ENCODE peak calls at places on chromosome 11, in eight cellular contexts. P is thyroid gland, M is colonic mucosa, X is Panc1, B is AG04450, Y is neural progenitor cell, Q is DND-41, C is cardiac muscle cell. K is an unnamed sample.

GRCh38 chr11:40514124-40514523 is 945.3 kb downstream of the LRRC4C start:
- DNase-seq in C (no peak), Q (no peak), M (no peak), B (no peak), P (no peak), X (no peak), Y (no peak), K (no peak)

GRCh38 chr11:132586801-132587200 is 945.5 kb downstream of the OPCML start:
- DNase-seq in Y (no peak), B (peak; percentile 13), X (no peak), P (peak; percentile 7), Q (no peak), C (no peak), M (no peak), K (peak; percentile 44)

GRCh38 chr11:33912405-33913361 is 20.8 kb upstream of the LMO2 start:
- DNase-seq in Y (peak; percentile 63), P (no peak), Q (no peak), B (peak; percentile 59), C (no peak), M (no peak), X (no peak), K (peak; percentile 61)

GRCh38 chr11:11620966-11621880 is 582 bp downstream of the GALNT18 start:
- DNase-seq in B (no peak), Q (no peak), P (peak; percentile 57), M (peak; percentile 27), C (peak; percentile 32), Y (peak; percentile 62), X (no peak), K (no peak)

GRCh38 chr11:101048479-101048878 is 81.1 kb downstream of the PGR start:
- DNase-seq in B (no peak), X (no peak), M (no peak), P (no peak), Q (no peak), Y (no peak), C (no peak), K (no peak)

GRCh38 chr11:130904380-130904779 is 11.9 kb downstream of the SNX19 start:
- DNase-seq in X (no peak), C (no peak), Y (peak; percentile 16), B (no peak), P (no peak), M (no peak), Q (no peak), K (no peak)

GRCh38 chr11:83219095-83219494 is 25.6 kb downstream of the ANKRD42 start:
- DNase-seq in M (no peak), B (no peak), Y (peak; percentile 38), Q (no peak), X (no peak), C (peak; percentile 29), P (no peak), K (no peak)

GRCh38 chr11:113555071-113555739 is 80.0 kb upstream of the DRD2 start:
- DNase-seq in C (no peak), P (no peak), M (no peak), B (no peak), X (no peak), Q (no peak), Y (no peak), K (no peak)

GRCh38 chr11:17600316-17601205 is 53.5 kb downstream of the OTOG start:
- DNase-seq in C (no peak), P (no peak), Q (no peak), X (no peak), B (no peak), Y (peak; percentile 16), M (peak; percentile 11), K (no peak)

GRCh38 chr11:128563308-128563707 is 24.1 kb downstream of the ETS1 start:
- DNase-seq in P (no peak), Q (no peak), B (no peak), Y (no peak), C (no peak), M (no peak), X (no peak), K (no peak)

GRCh38 chr11:119337581-119338317 is 2.9 kb downstream of the C1QTNF5 start:
- DNase-seq in P (no peak), Y (peak; percentile 92), X (no peak), C (peak; percentile 33), B (peak; percentile 88), M (no peak), Q (peak; percentile 36), K (no peak)

GRCh38 chr11:130781906-130782305 is 134.4 kb downstream of the SNX19 start:
- DNase-seq in P (no peak), M (no peak), X (no peak), Q (no peak), Y (no peak), B (no peak), C (no peak), K (no peak)

GRCh38 chr11:58958500-58958899 is 19.2 kb downstream of the GLYATL1 start:
- DNase-seq in C (peak; percentile 36), X (no peak), M (peak; percentile 74), P (peak; percentile 13), Y (peak; percentile 49), Q (peak; percentile 34), B (no peak), K (no peak)

GRCh38 chr11:58957922-58958321 is 18.6 kb downstream of the GLYATL1 start:
- DNase-seq in C (no peak), M (no peak), X (no peak), P (no peak), Y (no peak), B (no peak), Q (no peak), K (no peak)

GRCh38 chr11:58965246-58965985 is 26.1 kb downstream of the GLYATL1 start:
- DNase-seq in Q (no peak), M (no peak), B (no peak), P (no peak), Y (no peak), X (no peak), C (no peak), K (peak; percentile 12)

GRCh38 chr11:58968251-58968711 is 29.0 kb downstream of the GLYATL1 start:
- DNase-seq in Q (no peak), M (peak; percentile 40), X (no peak), P (no peak), Y (peak; percentile 70), B (no peak), C (no peak), K (no peak)

DNA sequence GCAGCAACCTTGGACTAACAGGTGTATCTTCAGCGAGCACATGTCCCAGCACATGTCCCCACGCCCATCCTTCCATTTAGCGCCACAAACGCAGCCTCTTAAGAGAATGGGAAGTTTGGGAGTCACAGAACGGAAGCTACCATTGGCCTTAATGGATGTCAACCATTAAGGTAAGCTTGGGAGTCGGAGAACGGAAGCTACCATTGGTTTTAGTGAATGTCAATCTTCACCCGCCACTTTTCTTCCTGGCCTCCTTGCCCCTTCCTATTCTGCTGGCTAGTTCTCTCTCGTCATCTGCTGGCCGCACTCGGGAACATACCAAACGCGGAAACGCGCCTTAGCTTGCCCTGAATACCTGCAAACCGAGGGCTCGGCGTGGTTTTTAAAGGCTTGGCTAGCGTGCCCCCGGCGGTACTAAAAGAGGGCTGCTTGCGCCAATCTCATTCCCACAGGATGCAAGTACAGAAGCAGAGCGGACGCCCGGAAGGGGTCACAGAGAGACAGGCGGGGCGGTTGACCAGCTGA is 24.3 kb downstream of the GLYATL1 start:
- DNase-seq in Y (peak; percentile 81), M (no peak), Q (no peak), P (peak; percentile 3), C (peak; percentile 46), B (peak; percentile 27), X (no peak), K (no peak)
- TF ChIP-seq CTCF in Y (peak; percentile 47), M (no peak), Q (no peak), P (no peak), C (no peak), B (peak; percentile 45), X (no peak), K (peak; percentile 15)

DNA sequence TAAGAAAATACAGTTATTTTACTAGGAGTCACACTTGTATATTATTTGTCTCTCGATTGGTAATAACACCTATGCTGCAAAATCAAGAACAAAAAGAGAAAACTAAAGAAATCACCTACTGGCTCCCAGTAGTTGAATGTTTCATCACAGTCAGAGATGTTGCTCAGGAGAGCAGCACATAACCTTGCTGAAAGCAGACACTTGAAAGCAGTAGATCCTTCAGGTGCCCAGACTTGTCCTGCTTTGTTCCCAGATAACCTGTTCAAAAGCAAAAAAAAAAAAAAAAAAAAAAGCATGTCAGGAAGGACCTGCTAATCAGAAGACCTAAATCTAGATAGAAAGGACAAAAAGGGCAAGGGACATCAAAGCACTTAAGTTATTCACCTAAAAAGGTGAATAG is 1.3 kb downstream of the ALG9 start:
- DNase-seq in M (no peak), Y (no peak), X (no peak), Q (no peak), P (no peak), C (no peak), B (no peak), K (no peak)
- H3K4me3 ChIP-seq in M (no peak overlapping the region), Y (peak overlapping the region; percentile 85), X (no peak overlapping the region), Q (peak overlapping the region; percentile 92), P (no peak overlapping the region), C (peak overlapping the region; percentile 80), B (no peak overlapping the region), K (peak overlapping the region; percentile 90)

DNA sequence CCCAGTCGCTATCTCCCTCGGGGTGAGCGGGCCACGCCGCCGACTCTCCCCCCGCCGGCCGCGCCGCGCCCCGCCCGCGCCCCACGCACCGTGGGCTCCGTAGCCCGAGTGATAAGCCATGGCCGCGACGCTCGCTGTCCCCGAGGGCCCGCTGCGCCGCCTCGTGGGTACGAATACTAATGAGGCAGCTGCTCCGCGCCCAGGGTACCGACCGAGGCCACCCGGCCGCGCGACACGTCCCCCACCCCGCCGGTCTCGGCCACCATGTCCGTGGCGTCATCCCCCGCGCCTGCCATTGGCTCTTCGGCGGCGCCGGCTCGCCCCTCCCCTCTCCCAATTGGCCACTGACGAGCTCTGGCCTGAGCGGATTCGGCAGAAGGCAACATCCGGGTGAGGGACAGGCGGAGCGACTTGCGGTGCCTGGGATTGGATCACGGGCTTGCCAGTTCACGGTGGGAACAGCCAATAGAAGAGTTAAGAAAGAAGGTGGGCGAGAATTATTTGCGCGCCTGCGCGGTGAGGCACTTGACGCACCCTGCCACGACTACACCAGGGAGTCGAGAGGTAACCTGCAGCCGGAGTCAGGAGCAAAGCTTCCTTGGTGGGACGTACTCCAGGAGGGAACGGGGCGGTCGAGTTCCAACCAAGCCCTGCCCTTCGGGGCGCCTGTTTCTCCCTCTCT is at the start of gene YIF1A:
- DNase-seq in B (peak; percentile 99), X (peak; percentile 99), C (peak; percentile 99), P (peak; percentile 99), Q (peak; percentile 99), M (peak; percentile 98), Y (peak; percentile 99), K (peak; percentile 98)
- TF ChIP-seq CTCF in B (no peak), X (no peak), C (no peak), P (no peak), Q (peak; percentile 34), M (no peak), Y (peak; percentile 15), K (no peak)

DNA sequence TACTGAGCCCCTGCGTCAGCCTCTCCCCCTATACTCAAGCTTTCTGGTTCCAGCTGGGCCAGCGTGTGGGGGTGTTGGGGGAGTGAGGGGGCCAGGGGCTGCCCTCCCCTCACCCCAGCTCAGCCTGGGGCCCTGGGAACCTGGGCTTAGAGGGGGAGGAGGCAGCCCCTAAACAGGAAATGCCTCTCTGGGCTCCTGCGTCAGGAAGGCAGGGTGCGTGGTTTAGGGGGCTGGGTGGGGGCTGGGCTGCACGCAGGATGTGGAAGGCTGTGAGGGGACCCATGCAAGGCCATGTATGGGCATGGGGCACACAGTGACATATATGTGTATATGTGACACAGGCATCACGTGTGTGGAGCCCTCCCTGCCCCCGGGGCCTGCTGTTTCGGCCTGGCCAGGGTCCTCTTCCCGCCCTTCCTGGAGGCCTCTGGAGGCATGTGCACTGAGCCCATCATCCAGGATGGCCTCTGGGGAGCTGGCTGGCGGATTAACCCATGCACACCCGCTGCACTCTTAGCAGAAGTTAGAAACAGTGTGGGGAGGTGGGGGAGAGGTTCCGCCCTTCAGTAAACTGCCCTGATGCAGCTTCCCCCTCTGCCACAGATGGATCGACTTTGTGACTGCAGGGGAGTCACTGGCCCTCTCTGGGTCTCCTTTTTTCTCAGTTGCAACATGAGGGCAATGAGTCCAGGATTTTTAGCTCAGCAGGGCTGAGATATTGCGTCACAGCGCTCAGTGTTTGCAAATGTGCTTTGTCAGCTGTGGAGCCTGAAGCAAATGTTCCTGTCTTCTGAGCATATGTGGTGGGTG is 1.1 kb upstream of the CD248 start:
- DNase-seq in M (peak; percentile 46), Q (peak; percentile 94), X (no peak), Y (peak; percentile 51), B (peak; percentile 74), P (peak; percentile 9), C (no peak), K (no peak)
- H3K4me3 ChIP-seq in M (no peak overlapping the region), Q (peak overlapping the region; percentile 41), X (no peak overlapping the region), Y (no peak overlapping the region), B (no peak overlapping the region), P (no peak overlapping the region), C (no peak overlapping the region), K (peak overlapping the region; percentile 36)

K was measured in AG04449.